ENCODE peak calls at places on chromosomes 13 and 19, in seven cellular contexts. R, I, T, Y, H, D and A are unnamed samples.

GRCh38 chr13:37023871-37024270 is 23.3 kb downstream of the EXOSC8 start:
- DNase-seq in R (no peak), I (no peak), T (peak; percentile 70), Y (no peak), H (no peak), D (no peak), A (peak; percentile 9)

GRCh38 chr13:110448230-110448629 is 113.3 kb downstream of the RAB20 start:
- DNase-seq in R (no peak), I (no peak), T (peak; percentile 86), Y (no peak), H (peak; percentile 96), D (peak; percentile 68), A (peak; percentile 71)

GRCh38 chr19:23345838-23346237 is 49.4 kb downstream of the ZNF91 start:
- DNase-seq in R (peak; percentile 41), I (no peak), T (no peak), Y (peak; percentile 27), H (no peak), D (peak; percentile 63), A (no peak)

GRCh38 chr19:47503823-47504145 is 11.1 kb downstream of the NAPA start:
- DNase-seq in R (no peak), I (no peak), T (no peak), Y (no peak), H (no peak), D (no peak), A (no peak)

GRCh38 chr19:58181902-58182576 is 822 bp upstream of the ZNF274 start:
- DNase-seq in R (peak; percentile 75), I (no peak), T (no peak), Y (no peak), H (peak; percentile 40), D (peak; percentile 73), A (peak; percentile 35)

GRCh38 chr19:44757735-44758505 is 9.4 kb downstream of the BCL3 start:
- DNase-seq in R (peak; percentile 74), I (peak; percentile 71), T (peak; percentile 63), Y (no peak), H (peak; percentile 73), D (peak; percentile 77), A (peak; percentile 88)

GRCh38 chr19:11560404-11560988 is 1.5 kb upstream of the ELOF1 start:
- DNase-seq in R (peak; percentile 78), I (peak; percentile 69), T (peak; percentile 84), Y (no peak), H (no peak), D (peak; percentile 89), A (peak; percentile 82)

GRCh38 chr13:19860884-19861655 is 2.4 kb downstream of the ZMYM5 start:
- DNase-seq in R (no peak), I (peak; percentile 15), T (peak; percentile 73), Y (no peak), H (peak; percentile 13), D (peak; percentile 62), A (peak; percentile 87)

GRCh38 chr19:8640402-8641004 is 10.1 kb downstream of the NFILZ start:
- DNase-seq in R (no peak), I (no peak), T (no peak), Y (no peak), H (peak; percentile 10), D (no peak), A (no peak)

GRCh38 chr13:52975969-52976368 is 52.6 kb upstream of the OLFM4 start:
- DNase-seq in R (no peak), I (no peak), T (no peak), Y (no peak), H (no peak), D (no peak), A (no peak)

DNA sequence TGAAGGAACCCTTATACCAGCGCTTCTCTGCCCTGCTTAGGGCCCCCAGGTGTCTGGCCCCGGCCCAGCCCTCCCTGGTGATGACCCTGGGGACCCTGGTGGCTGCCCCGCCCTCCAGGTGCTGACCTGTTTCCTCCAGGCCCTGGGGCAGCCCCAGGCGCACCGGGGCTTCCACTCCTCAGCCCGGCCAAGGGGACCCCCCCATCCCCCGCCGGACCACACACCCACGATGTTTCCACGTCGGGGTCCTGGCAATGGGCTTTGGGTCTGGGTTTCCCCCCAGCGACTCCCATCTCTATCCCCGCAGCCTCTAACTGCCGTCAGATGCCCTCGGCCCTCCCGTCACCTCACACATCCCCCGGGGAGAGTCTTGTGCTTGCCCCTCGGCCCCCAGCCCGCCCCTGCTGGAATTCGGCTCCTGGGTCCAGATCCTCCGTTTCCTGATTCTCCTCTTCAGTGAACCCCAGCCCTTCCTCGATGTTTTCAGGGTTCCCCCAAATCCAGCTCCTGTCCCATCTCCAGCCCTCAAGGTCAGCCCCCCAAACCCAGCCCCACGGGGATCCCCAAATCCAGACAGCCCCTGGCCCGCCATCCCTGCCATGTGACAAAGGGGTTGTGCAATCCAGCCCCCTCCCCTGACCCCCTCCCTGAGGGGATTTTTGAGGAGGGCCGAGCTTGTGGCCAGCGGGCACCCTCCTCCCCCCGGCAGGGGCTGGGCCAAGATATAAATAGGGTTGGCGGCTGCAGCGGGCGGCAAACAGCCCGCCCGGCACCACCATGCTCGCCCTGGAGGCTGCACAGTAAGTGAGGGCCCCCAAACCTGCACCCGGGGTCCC is at the start of gene SPIB:
- DNase-seq in R (peak; percentile 33), I (no peak), T (no peak), Y (no peak), H (no peak), D (no peak), A (no peak)
- H2BK120ac ChIP-seq in R (no peak within 1 kb of the TSS), I (peak within 1 kb of the TSS; percentile 81), T (no peak within 1 kb of the TSS), Y (no peak within 1 kb of the TSS), H (no peak within 1 kb of the TSS), D (no peak within 1 kb of the TSS), A (no peak within 1 kb of the TSS)

DNA sequence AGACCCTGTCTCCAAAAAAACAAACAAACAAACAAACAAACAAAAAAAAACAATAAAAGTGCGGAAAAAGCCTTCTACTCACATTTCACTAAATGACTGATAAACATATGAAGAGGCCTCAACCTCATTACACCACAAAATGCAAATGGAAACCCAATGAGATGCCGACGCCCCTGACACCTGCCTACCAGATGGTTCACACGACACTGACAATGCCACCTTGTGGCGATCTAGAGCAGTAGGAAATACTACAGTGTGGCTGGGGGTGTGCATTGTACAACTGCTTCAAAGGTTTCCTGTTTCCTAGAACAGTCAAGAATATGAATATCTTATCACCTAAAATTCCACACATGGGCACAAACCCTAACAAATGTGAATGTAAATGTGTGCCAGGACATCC is 14.0 kb downstream of the SCGB2B2 start:
- DNase-seq in R (peak; percentile 72), I (no peak), T (no peak), Y (peak; percentile 19), H (no peak), D (peak; percentile 42), A (no peak)
- H2AK5ac ChIP-seq in R (no peak overlapping the region), I (no peak overlapping the region), T (no peak overlapping the region), Y (no peak overlapping the region), H (no peak overlapping the region), D (no peak overlapping the region), A (no peak overlapping the region)

DNA sequence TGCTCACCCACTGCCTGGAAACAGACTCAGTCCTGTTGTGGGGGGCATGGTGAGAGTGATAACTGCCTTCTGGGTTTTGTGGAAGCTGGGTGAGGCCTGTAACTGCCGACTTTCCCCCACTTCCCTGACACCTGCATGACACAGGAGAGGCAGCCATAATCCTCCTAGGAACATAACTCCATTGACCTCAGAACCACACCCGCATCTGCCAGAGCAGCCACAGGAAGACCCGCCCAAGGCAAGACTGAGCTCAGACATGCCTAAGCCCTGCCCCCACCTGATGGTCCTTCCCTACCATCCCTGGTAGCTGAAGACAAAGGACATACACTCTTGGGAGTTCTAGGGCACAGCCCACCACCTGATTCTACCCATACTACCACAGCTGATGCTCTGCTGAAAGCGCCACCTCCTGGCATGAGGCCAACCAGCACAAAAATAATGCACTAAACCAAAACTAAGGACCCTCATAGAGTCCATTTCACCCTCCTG is 326.7 kb downstream of the RBM26 start:
- DNase-seq in R (no peak), I (no peak), T (no peak), Y (no peak), H (peak; percentile 75), D (no peak), A (no peak)
- H3K18ac ChIP-seq in R (no peak overlapping the region), I (no peak overlapping the region), T (no peak overlapping the region), Y (no peak overlapping the region), H (no peak overlapping the region), D (no peak overlapping the region), A (no peak overlapping the region)

DNA sequence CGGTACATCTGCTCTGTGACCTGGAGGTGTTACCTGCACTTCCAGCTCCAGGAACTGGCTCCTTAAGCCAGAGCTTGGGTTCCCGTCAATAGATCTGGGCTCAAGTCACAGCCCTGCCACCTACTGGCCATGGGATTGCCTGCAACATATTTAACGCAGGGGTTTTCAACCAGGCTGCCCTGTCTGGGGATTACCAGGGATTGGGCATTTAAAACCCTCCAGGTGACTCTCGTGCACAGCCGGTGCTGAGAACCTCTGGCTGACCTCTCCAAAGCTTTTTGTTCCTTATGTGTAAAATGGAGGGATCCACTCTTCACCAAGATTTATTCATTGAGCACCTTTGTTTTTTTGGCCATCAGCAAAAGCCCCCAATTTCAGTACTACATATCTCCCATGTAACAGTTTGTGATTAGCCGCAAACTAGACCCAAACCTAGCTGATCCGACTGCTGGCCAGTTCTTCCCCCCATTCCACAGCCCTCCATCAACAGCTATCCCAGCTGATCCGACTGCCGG is 76.6 kb upstream of the STK24 start:
- DNase-seq in R (peak; percentile 91), I (peak; percentile 68), T (peak; percentile 71), Y (peak; percentile 77), H (peak; percentile 82), D (peak; percentile 95), A (peak; percentile 77)
- H2BK120ac ChIP-seq in R (no peak overlapping the region), I (no peak overlapping the region), T (no peak overlapping the region), Y (no peak overlapping the region), H (no peak overlapping the region), D (no peak overlapping the region), A (no peak overlapping the region)

DNA sequence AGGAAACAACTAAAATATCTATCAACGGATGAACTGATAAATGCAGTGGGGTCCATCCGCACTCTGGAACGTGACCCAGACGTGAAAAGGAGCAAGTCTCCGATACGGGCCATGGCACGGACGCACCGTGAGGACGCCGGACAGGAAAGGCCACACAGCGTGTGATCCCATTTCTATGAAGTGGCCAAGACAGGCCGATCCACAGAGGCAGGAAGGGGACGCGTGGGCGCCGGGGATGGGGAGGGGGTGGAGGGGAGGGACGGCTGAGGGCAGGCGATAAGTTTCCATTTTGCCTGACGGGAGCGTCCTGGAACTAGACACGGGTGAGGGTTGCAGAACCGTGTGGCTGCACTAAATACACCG is 13.8 kb downstream of the SHC2 start:
- DNase-seq in R (no peak), I (no peak), T (no peak), Y (no peak), H (no peak), D (no peak), A (no peak)
- H2AK5ac ChIP-seq in R (no peak overlapping the region), I (no peak overlapping the region), T (no peak overlapping the region), Y (no peak overlapping the region), H (no peak overlapping the region), D (no peak overlapping the region), A (no peak overlapping the region)